ENCODE peak calls at places on chromosomes 6 and 20, in four cellular contexts. E, B, D and V are unnamed samples.

GRCh38 chr20:63082308-63082938 is 75.7 kb upstream of the BHLHE23 start:
- DNase-seq in E (no peak), B (peak; percentile 68), D (peak; percentile 63), V (peak; percentile 78)

GRCh38 chr6:33570806-33571636 is 9.1 kb downstream of the BAK1 start:
- DNase-seq in D (peak; percentile 92), E (peak; percentile 96), B (peak; percentile 93), V (peak; percentile 91)

GRCh38 chr6:28280595-28281287 is 631 bp upstream of the PGBD1 start:
- DNase-seq in D (no peak), E (no peak), B (no peak), V (no peak)

GRCh38 chr6:22544469-22544868 is 24.9 kb upstream of the HDGFL1 start:
- DNase-seq in B (no peak), E (no peak), D (no peak), V (no peak)

GRCh38 chr20:49859807-49860206 is 47.2 kb downstream of the SLC9A8 start:
- DNase-seq in D (no peak), B (no peak), E (no peak), V (no peak)

GRCh38 chr20:51735728-51736600 is 32.2 kb downstream of the ATP9A start:
- DNase-seq in B (no peak), E (no peak), D (no peak), V (no peak)

GRCh38 chr20:38635721-38636285 is 34.2 kb downstream of the ARHGAP40 start:
- DNase-seq in B (no peak), D (no peak), E (no peak), V (no peak)

GRCh38 chr6:104423691-104424090 is 436.0 kb downstream of the HACE1 start:
- DNase-seq in E (no peak), B (no peak), D (no peak), V (no peak)

GRCh38 chr6:118869350-118869749 is 24.6 kb upstream of the ASF1A start:
- DNase-seq in D (no peak), E (no peak), B (no peak), V (no peak)

GRCh38 chr6:118872318-118872717 is 21.6 kb upstream of the ASF1A start:
- DNase-seq in E (no peak), B (no peak), D (no peak), V (no peak)

GRCh38 chr6:118872726-118873125 is 21.2 kb upstream of the ASF1A start:
- DNase-seq in B (no peak), E (no peak), D (no peak), V (no peak)

GRCh38 chr6:118871331-118871730 is 22.6 kb upstream of the ASF1A start:
- DNase-seq in E (no peak), B (no peak), D (no peak), V (no peak)

DNA sequence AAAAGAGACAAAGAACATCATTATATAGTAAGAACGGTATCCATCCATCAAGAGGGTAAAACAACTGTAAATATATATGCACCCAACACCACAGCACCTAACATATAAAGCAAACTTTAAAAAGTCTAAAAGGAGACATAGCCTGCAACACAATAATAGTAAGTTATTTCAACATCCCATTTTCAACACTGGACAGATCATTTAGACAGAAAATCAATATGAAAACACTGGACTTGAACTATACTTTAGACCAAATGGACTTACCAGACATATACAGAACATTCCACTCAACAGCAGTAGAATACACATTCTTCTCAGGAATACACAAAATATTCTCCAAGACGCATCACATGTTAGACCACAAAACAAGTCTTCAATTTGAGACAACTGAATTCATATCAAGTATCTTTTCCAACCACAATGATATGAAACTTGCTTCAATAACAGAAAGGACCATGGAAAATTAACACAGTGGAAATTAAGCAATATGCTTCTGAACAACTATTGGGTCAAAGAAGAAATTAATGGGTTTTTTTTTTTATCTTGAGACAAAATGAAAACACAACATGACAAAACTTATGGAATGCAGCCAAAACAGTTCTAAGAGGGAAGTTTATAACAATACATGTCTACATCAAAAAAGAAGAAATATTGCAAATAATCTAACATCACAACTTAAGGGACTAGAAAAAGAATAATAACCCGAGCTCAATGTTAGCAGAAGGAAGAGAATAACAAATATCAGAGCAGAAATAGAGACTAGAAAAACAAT is 23.9 kb upstream of the ASF1A start:
- DNase-seq in D (no peak), B (no peak), E (no peak), V (no peak)
- TF ChIP-seq POLR2A in D (no peak), B (no peak), E (no peak), V (no peak)

DNA sequence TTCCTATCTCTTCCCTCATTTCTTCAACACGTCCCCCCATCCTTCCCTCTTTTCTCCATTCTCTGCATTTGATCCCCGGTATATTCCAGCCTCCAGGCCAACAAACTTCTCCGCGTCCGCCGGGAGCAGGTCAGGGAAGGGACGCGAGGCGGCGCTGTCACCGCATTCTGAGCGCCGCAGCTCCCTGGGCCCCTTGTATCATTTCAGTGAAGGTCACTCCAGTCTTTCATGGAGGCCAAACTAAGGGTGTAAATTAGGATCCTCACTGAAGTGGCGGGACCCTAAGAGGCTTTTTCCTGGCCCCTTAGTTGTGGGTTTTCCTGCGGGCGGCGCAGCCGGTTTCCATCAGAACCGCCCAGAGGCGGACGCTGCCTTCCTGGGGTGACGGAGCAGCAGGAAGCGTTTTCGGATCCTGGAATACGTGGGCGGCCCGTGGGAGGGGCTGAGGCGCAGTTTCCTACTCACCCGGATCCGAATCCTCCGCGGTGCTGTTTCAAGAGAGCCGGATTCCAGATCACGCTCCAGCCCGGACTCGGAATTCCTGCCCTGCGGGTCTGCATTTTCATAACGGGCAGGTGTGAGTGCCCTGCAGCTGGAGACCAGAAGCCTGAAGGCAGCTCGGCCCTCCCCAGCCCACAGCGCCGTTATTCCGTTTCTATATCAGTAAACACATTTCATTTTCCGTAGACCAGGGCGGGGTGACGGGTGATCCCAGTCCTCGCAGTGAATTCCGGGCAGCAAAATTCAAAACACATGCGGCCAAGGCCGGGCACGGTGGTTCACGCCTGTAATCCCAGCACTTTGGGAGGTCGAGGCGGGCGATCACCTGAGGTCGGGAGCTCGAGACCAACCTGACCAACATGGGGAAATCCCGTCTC is 3.6 kb upstream of the MICA start:
- DNase-seq in D (peak; percentile 96), E (no peak), B (peak; percentile 50), V (no peak)
- TF ChIP-seq POLR2A in D (no peak), E (no peak), B (no peak), V (no peak)

DNA sequence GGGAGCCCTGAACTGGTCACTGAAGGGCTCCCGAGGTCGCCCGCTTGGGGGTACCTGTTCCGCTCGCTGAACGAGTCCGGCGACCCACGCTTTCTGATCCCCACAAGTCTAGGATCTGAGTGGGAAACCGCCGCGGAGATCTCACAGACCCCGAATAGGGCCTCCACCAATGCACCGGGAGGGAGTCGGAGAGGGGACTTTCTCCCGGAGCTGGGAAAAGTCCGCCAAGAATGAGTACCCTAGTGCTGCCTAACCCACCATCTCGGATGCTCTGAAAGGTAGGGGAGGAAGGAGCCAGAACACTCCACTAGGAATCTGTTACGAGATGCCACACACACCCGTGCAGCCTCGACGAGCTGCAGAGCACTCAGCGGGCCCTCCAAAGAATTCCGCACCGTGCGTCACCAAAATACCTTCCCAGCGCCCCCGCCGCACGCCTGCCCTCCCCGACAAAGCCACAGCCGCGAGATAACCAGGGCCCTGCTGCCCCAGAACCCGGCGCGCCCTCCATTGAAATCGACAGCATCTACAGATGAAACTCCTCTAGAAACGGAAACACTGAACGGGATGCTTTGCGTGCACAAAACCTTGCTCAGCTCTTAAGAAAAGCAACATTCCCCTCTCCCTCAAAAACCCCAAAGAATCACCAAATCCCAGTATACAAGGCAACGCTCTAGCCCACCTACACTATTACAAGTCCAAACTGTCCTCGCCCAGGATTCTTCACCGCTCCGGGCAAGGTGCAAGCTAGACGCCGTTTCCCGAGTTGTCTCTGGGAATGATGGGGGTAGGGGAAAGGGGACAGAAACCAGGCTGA is 686 bp downstream of the COL12A1 start:
- DNase-seq in D (peak; percentile 82), E (no peak), B (peak; percentile 12), V (no peak)
- TF ChIP-seq POLR2A in D (peak; percentile 30), E (no peak), B (no peak), V (no peak)

DNA sequence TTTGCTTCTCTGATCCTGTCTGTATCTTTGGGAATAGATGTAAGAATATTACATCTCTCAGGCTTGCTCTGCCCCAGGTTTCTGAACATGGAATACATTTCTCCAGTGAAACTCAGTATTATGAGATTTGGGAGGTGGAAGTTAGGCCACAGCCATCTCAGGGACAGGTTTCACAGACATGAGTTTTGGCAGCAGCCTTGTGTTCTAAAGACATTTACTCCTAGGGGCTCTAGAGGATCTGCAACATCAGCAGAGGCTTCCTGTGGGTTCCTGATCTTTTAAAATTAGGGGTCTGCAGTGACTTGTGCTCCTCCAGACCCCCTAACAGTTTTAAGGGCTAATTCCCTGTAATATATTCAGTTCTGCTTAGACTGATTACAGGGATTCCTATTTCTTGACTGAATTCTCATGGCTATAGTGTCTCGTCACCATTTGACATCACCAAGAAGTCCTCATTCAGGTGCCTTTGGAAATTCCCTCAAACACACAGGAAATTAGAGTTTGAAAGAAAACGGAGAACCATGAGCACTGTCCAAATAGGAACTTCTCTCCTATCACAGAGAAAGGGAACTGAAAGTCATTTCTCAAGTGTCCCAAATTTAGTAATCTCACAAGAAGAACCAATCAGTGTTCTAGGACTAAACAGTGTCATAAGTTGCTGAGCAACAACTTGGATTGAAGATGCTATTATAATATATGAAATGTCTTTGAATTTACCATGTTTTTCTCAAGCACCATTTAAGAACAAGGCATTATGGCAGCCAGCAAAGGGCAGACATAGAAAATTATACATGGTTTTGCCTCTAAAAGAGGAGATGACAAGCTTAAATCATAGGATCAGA is 2.5 kb upstream of the HLA-DRA start:
- DNase-seq in B (no peak), D (no peak), E (peak; percentile 95), V (no peak)
- TF ChIP-seq POLR2A in B (no peak), D (no peak), E (no peak), V (peak; percentile 14)

GRCh38 chr20:35133735-35134134 is 13.4 kb downstream of the EDEM2 start:
- DNase-seq in E (no peak), B (no peak), D (no peak), V (no peak)

GRCh38 chr20:35134472-35134871 is 12.7 kb downstream of the EDEM2 start:
- DNase-seq in D (no peak), E (no peak), B (no peak), V (no peak)

GRCh38 chr20:35129647-35130069 is 17.5 kb downstream of the EDEM2 start:
- DNase-seq in D (no peak), E (no peak), B (no peak), V (no peak)

GRCh38 chr20:35133006-35133405 is 14.1 kb downstream of the EDEM2 start:
- DNase-seq in D (no peak), B (no peak), E (no peak), V (no peak)

GRCh38 chr20:35131953-35132352 is 15.2 kb downstream of the EDEM2 start:
- DNase-seq in D (no peak), E (no peak), B (no peak), V (no peak)
- TF ChIP-seq POLR2A in D (no peak), E (no peak), B (no peak), V (no peak)

GRCh38 chr6:88963139-88964090 is at the start of gene RNGTT:
- DNase-seq in E (peak; percentile 88), B (peak; percentile 88), D (peak; percentile 98), V (peak; percentile 90)
- TF ChIP-seq POLR2A in E (peak; percentile 89), B (peak; percentile 74), D (peak; percentile 32), V (peak; percentile 75)

GRCh38 chr20:18466894-18467678 is at the start of the genes DZANK1 and POLR3F:
- DNase-seq in E (peak; percentile 75), D (peak; percentile 95), B (peak; percentile 92), V (peak; percentile 92)
- TF ChIP-seq POLR2A in E (peak; percentile 86), D (no peak), B (peak; percentile 79), V (peak; percentile 70)

GRCh38 chr6:57316581-57317059 is 810 bp upstream of the PRIM2 start:
- DNase-seq in B (peak; percentile 52), E (peak; percentile 83), D (peak; percentile 85), V (peak; percentile 49)
- TF ChIP-seq POLR2A in B (peak; percentile 28), E (peak; percentile 59), D (no peak), V (no peak)

GRCh38 chr6:134046054-134046453 is 6.4 kb downstream of the SLC2A12 start:
- DNase-seq in E (no peak), D (no peak), B (no peak), V (no peak)
- TF ChIP-seq POLR2A in E (no peak), D (no peak), B (no peak), V (no peak)

GRCh38 chr6:157764346-157765068 is 58.5 kb upstream of the SNX9 start:
- DNase-seq in E (peak; percentile 95), B (no peak), D (peak; percentile 92), V (no peak)
- TF ChIP-seq POLR2A in E (no peak), B (no peak), D (no peak), V (no peak)